ENCODE peak calls at places on chromosomes 11 and 22, in seven cellular contexts. T, J, X, G, U, P and S are unnamed samples.

GRCh38 chr11:101612481-101612880 is 28.7 kb upstream of the TRPC6 start:
- DNase-seq in U (no peak), G (no peak), P (no peak), T (no peak), J (no peak), X (no peak), S (no peak)

GRCh38 chr11:77375114-77375513 is 73.6 kb upstream of the GDPD4 start:
- DNase-seq in P (no peak), X (no peak), T (no peak), G (no peak), J (no peak), U (no peak), S (no peak)

GRCh38 chr11:99368579-99368978 is 347.8 kb downstream of the CNTN5 start:
- DNase-seq in T (no peak), J (no peak), G (no peak), P (no peak), X (no peak), U (no peak), S (no peak)

GRCh38 chr22:36294801-36295200 is 41.9 kb downstream of the APOL1 start:
- DNase-seq in P (no peak), T (no peak), U (no peak), J (no peak), X (no peak), G (no peak), S (no peak)

GRCh38 chr11:78796956-78797355 is 222.3 kb upstream of the NARS2 start:
- DNase-seq in J (no peak), T (no peak), G (peak), X (no peak), P (peak), U (no peak), S (no peak)

GRCh38 chr11:64790205-64791095 is 12.1 kb upstream of the SF1 start:
- DNase-seq in T (no peak), P (no peak), U (no peak), G (no peak), X (no peak), J (no peak), S (no peak)

GRCh38 chr11:44371706-44372105 is 61.8 kb upstream of the ALX4 start:
- DNase-seq in J (no peak), X (no peak), P (no peak), U (no peak), G (no peak), T (no peak), S (no peak)

GRCh38 chr11:9740202-9740881 is 76.5 kb downstream of the SWAP70 start:
- DNase-seq in P (no peak), G (no peak), T (no peak), U (no peak), J (no peak), X (no peak), S (no peak)

GRCh38 chr11:84146826-84147225 is 860.7 kb upstream of the CCDC90B start:
- DNase-seq in P (no peak), G (no peak), T (no peak), X (no peak), J (no peak), U (no peak), S (no peak)

GRCh38 chr11:86160546-86161149 is 83.9 kb upstream of the EED start:
- DNase-seq in T (no peak), J (peak), U (no peak), X (no peak), P (peak), G (no peak), S (no peak)

GRCh38 chr11:7418061-7418460 is 67.2 kb upstream of the OLFML1 start:
- DNase-seq in X (no peak), J (no peak), P (no peak), G (no peak), T (no peak), U (no peak), S (no peak)

GRCh38 chr11:612201-612960 is 3.4 kb downstream of the IRF7 start:
- DNase-seq in G (peak), J (peak), P (peak), X (no peak), U (no peak), T (no peak), S (no peak)

GRCh38 chr11:73194593-73194992 is 23.5 kb upstream of the P2RY2 start:
- DNase-seq in P (no peak), X (no peak), J (peak), U (no peak), T (no peak), G (no peak), S (no peak)